ENCODE peak calls at places on chromosomes 2 and 18, in four cellular contexts. B is AG08395, G is NCI-H774, V is NCI-H1417. S is an unnamed sample.

GRCh38 chr18:58578321-58578720 is 50.6 kb downstream of the ALPK2 start:
- DNase-seq in B (no peak), G (no peak), V (no peak), S (no peak)

GRCh38 chr18:35112696-35113095 is 71.5 kb downstream of the MAPRE2 start:
- DNase-seq in B (no peak), G (no peak), V (no peak), S (no peak)

GRCh38 chr2:42879913-42880737 is 87.7 kb upstream of the HAAO start:
- DNase-seq in B (no peak), G (no peak), V (no peak), S (no peak)

GRCh38 chr2:159574246-159574645 is 42.1 kb downstream of the BAZ2B start:
- DNase-seq in B (peak; percentile 40), G (no peak), V (no peak), S (no peak)

GRCh38 chr2:63692002-63692606 is 103.3 kb downstream of the MDH1 start:
- DNase-seq in B (peak; percentile 59), G (peak; percentile 12), V (peak; percentile 25), S (peak; percentile 7)

GRCh38 chr2:23761638-23762037 is 165.3 kb downstream of the ATAD2B start:
- DNase-seq in B (no peak), G (no peak), V (no peak), S (no peak)

GRCh38 chr18:58213931-58214431 is 170.0 kb downstream of the NEDD4L start:
- DNase-seq in B (no peak), G (no peak), V (no peak), S (no peak)

GRCh38 chr2:227684258-227684657 is 17.7 kb downstream of the SCYGR5 start:
- DNase-seq in B (no peak), G (no peak), V (no peak), S (no peak)

GRCh38 chr18:48540329-48541025 is 1.6 kb downstream of the CTIF start:
- DNase-seq in B (peak; percentile 56), G (no peak), V (peak; percentile 82), S (peak; percentile 78)

GRCh38 chr2:11863103-11863502 is 116.7 kb downstream of the LPIN1 start:
- DNase-seq in B (no peak), G (no peak), V (no peak), S (no peak)

GRCh38 chr2:157874997-157875719 is 972 bp downstream of the ACVR1 start:
- DNase-seq in B (peak; percentile 76), G (no peak), V (peak; percentile 2), S (peak; percentile 29)

GRCh38 chr2:55224761-55225261 is 7.3 kb downstream of the CLHC1 start:
- DNase-seq in B (no peak), G (no peak), V (no peak), S (no peak)

GRCh38 chr2:216665717-216666116 is 29.6 kb downstream of the IGFBP5 start:
- DNase-seq in B (no peak), G (no peak), V (peak; percentile 74), S (peak; percentile 75)

GRCh38 chr18:35777042-35777441 is 195.4 kb upstream of the RMP24 start:
- DNase-seq in B (no peak), G (no peak), V (no peak), S (peak; percentile 30)

GRCh38 chr2:2579814-2580213 is 248.7 kb upstream of the MYT1L start:
- DNase-seq in B (no peak), G (no peak), V (no peak), S (no peak)

GRCh38 chr2:109156052-109156451 is 27.0 kb downstream of the SH3RF3 start:
- DNase-seq in B (no peak), G (no peak), V (no peak), S (no peak)

GRCh38 chr2:64730551-64731305 is 77.0 kb upstream of the SERTAD2 start:
- DNase-seq in B (peak; percentile 77), G (peak; percentile 71), V (peak; percentile 77), S (peak; percentile 73)

GRCh38 chr2:122191331-122191730 is 435.9 kb downstream of the TSN start:
- DNase-seq in B (peak; percentile 32), G (no peak), V (peak; percentile 24), S (peak; percentile 76)

GRCh38 chr2:230796280-230796862 is 68.4 kb upstream of the ITM2C start:
- DNase-seq in B (peak; percentile 60), G (no peak), V (no peak), S (no peak)

GRCh38 chr2:83217862-83218261 is 1241.2 kb downstream of the SUCLG1 start:
- DNase-seq in B (no peak), G (no peak), V (no peak), S (no peak)

GRCh38 chr2:173407176-173407575 is 52.5 kb downstream of the CDCA7 start:
- DNase-seq in B (no peak), G (no peak), V (no peak), S (no peak)

GRCh38 chr2:177611310-177611886 is 218.8 kb downstream of the AGPS start:
- DNase-seq in B (no peak), G (peak; percentile 24), V (peak; percentile 5), S (peak; percentile 53)

GRCh38 chr2:35973132-35973736 is 382.3 kb upstream of the CRIM1 start:
- DNase-seq in B (peak; percentile 2), G (peak; percentile 35), V (peak; percentile 36), S (peak; percentile 59)

GRCh38 chr18:6876646-6877045 is 147.1 kb downstream of the ARHGAP28 start:
- DNase-seq in B (peak; percentile 33), G (no peak), V (no peak), S (no peak)

GRCh38 chr2:26720322-26721166 is 28.0 kb downstream of the KCNK3 start:
- DNase-seq in B (peak; percentile 75), G (peak; percentile 13), V (peak; percentile 29), S (peak; percentile 23)

GRCh38 chr2:147989809-147990403 is 30.6 kb downstream of the ORC4 start:
- DNase-seq in B (peak; percentile 70), G (no peak), V (no peak), S (peak; percentile 2)

GRCh38 chr2:157032019-157032418 is 225.5 kb upstream of the GALNT5 start:
- DNase-seq in B (peak; percentile 90), G (no peak), V (no peak), S (no peak)

GRCh38 chr2:205734436-205734835 is 52.1 kb downstream of the NRP2 start:
- DNase-seq in B (peak; percentile 84), G (no peak), V (no peak), S (no peak)

GRCh38 chr2:226115832-226116200 is 683.8 kb downstream of the IRS1 start:
- DNase-seq in B (no peak), G (no peak), V (no peak), S (no peak)

GRCh38 chr2:230868151-230868946 is 3.6 kb downstream of the ITM2C start:
- DNase-seq in B (no peak), G (no peak), V (peak; percentile 70), S (no peak)

GRCh38 chr2:231717281-231718180 is 9.2 kb downstream of the PTMA start:
- DNase-seq in B (peak; percentile 52), G (no peak), V (no peak), S (no peak)

S was measured in NCI-H146.